ENCODE peak calls at places on chromosomes 5 and 9, in four cellular contexts. One of them, this sample, is unnamed.
A peak's percentile ranks its signal among the peaks of the same experiment; 100 is the strongest.

GRCh38 chr5:41809128-41809527 is 61.1 kb downstream of the OXCT1 start:
- DNase-seq in effector memory CD4-positive, alpha-beta T cell: no peak
- DNase-seq in AG10803: no peak
- DNase-seq in mesendoderm: no peak
- DNase-seq in this sample: no peak

GRCh38 chr5:104266161-104266560 is 703.6 kb upstream of the NUDT12 start:
- DNase-seq in effector memory CD4-positive, alpha-beta T cell: no peak
- DNase-seq in AG10803: no peak
- DNase-seq in mesendoderm: no peak
- DNase-seq in this sample: no peak

GRCh38 chr9:134641173-134641985 is at the start of gene COL5A1:
- DNase-seq in effector memory CD4-positive, alpha-beta T cell: peak; percentile 35
- DNase-seq in AG10803: peak; percentile 92
- DNase-seq in mesendoderm: peak; percentile 97
- DNase-seq in this sample: peak; percentile 97

GRCh38 chr9:90813011-90813410 is 11.4 kb downstream of the SYK start:
- DNase-seq in effector memory CD4-positive, alpha-beta T cell: no peak
- DNase-seq in AG10803: no peak
- DNase-seq in mesendoderm: no peak
- DNase-seq in this sample: no peak

GRCh38 chr5:65047948-65048690 is 279.4 kb downstream of the CWC27 start:
- DNase-seq in effector memory CD4-positive, alpha-beta T cell: no peak
- DNase-seq in AG10803: no peak
- DNase-seq in mesendoderm: no peak
- DNase-seq in this sample: no peak

GRCh38 chr9:137085918-137086530 is 761 bp upstream of the MAN1B1 start:
- DNase-seq in effector memory CD4-positive, alpha-beta T cell: no peak
- DNase-seq in AG10803: peak; percentile 48
- DNase-seq in mesendoderm: no peak
- DNase-seq in this sample: peak; percentile 74

GRCh38 chr5:175885813-175886212 is 14.4 kb downstream of the CPLX2 start:
- DNase-seq in effector memory CD4-positive, alpha-beta T cell: no peak
- DNase-seq in AG10803: no peak
- DNase-seq in mesendoderm: no peak
- DNase-seq in this sample: no peak

GRCh38 chr9:107214381-107214780 is 68.7 kb upstream of the RAD23B start:
- DNase-seq in effector memory CD4-positive, alpha-beta T cell: no peak
- DNase-seq in AG10803: no peak
- DNase-seq in mesendoderm: no peak
- DNase-seq in this sample: no peak

GRCh38 chr9:29437515-29437914 is 1864.2 kb upstream of the C9orf72 start:
- DNase-seq in effector memory CD4-positive, alpha-beta T cell: no peak
- DNase-seq in AG10803: no peak
- DNase-seq in mesendoderm: no peak
- DNase-seq in this sample: no peak

GRCh38 chr9:129640086-129640870 is 1.7 kb downstream of the ASB6 start:
- DNase-seq in effector memory CD4-positive, alpha-beta T cell: no peak
- DNase-seq in AG10803: no peak
- DNase-seq in mesendoderm: no peak
- DNase-seq in this sample: no peak

GRCh38 chr5:79227484-79227995 is 8.4 kb upstream of the JMY start:
- DNase-seq in effector memory CD4-positive, alpha-beta T cell: no peak
- DNase-seq in AG10803: no peak
- DNase-seq in mesendoderm: no peak
- DNase-seq in this sample: no peak

GRCh38 chr9:94867842-94868312 is 141.4 kb downstream of the AOPEP start:
- DNase-seq in effector memory CD4-positive, alpha-beta T cell: no peak
- DNase-seq in AG10803: peak; percentile 97
- DNase-seq in mesendoderm: no peak
- DNase-seq in this sample: no peak

GRCh38 chr5:116738270-116738947 is 163.8 kb upstream of the SEMA6A start:
- DNase-seq in effector memory CD4-positive, alpha-beta T cell: no peak
- DNase-seq in AG10803: no peak
- DNase-seq in mesendoderm: no peak
- DNase-seq in this sample: peak; percentile 59

GRCh38 chr5:180649297-180650039 is at the start of gene FLT4:
- DNase-seq in effector memory CD4-positive, alpha-beta T cell: no peak
- DNase-seq in AG10803: no peak
- DNase-seq in mesendoderm: no peak
- DNase-seq in this sample: peak; percentile 69

GRCh38 chr5:180328296-180329137 is 24.6 kb downstream of the GFPT2 start:
- DNase-seq in effector memory CD4-positive, alpha-beta T cell: peak; percentile 60
- DNase-seq in AG10803: peak; percentile 63
- DNase-seq in mesendoderm: peak; percentile 94
- DNase-seq in this sample: peak; percentile 96

GRCh38 chr5:55344392-55344992 is 36.7 kb downstream of the MTREX start:
- DNase-seq in effector memory CD4-positive, alpha-beta T cell: peak; percentile 13
- DNase-seq in AG10803: peak; percentile 65
- DNase-seq in mesendoderm: peak; percentile 65
- DNase-seq in this sample: peak; percentile 85

GRCh38 chr9:4207881-4208615 is 91.8 kb downstream of the GLIS3 start:
- DNase-seq in effector memory CD4-positive, alpha-beta T cell: no peak
- DNase-seq in AG10803: peak; percentile 79
- DNase-seq in mesendoderm: no peak
- DNase-seq in this sample: no peak

GRCh38 chr9:92525306-92525705 is 10.5 kb downstream of the ECM2 start:
- DNase-seq in effector memory CD4-positive, alpha-beta T cell: no peak
- DNase-seq in AG10803: peak; percentile 28
- DNase-seq in mesendoderm: no peak
- DNase-seq in this sample: no peak

GRCh38 chr5:14894748-14895147 is 23.2 kb upstream of the ANKH start:
- DNase-seq in effector memory CD4-positive, alpha-beta T cell: no peak
- DNase-seq in AG10803: no peak
- DNase-seq in mesendoderm: no peak
- DNase-seq in this sample: no peak

GRCh38 chr5:65817936-65818335 is 95.9 kb downstream of the NLN start:
- DNase-seq in effector memory CD4-positive, alpha-beta T cell: no peak
- DNase-seq in AG10803: no peak
- DNase-seq in mesendoderm: no peak
- DNase-seq in this sample: no peak

GRCh38 chr9:108535526-108535925 is 320.3 kb downstream of the ACTL7B start:
- DNase-seq in effector memory CD4-positive, alpha-beta T cell: no peak
- DNase-seq in AG10803: no peak
- DNase-seq in mesendoderm: peak; percentile 31
- DNase-seq in this sample: peak; percentile 66

GRCh38 chr5:132072070-132072469 is 1.5 kb upstream of the CSF2 start:
- DNase-seq in effector memory CD4-positive, alpha-beta T cell: no peak
- DNase-seq in AG10803: no peak
- DNase-seq in mesendoderm: no peak
- DNase-seq in this sample: no peak

GRCh38 chr5:132071338-132071707 is 2.3 kb upstream of the CSF2 start:
- DNase-seq in effector memory CD4-positive, alpha-beta T cell: no peak
- DNase-seq in AG10803: no peak
- DNase-seq in mesendoderm: no peak
- DNase-seq in this sample: no peak

GRCh38 chr5:132073231-132074013 is at the start of gene CSF2:
- DNase-seq in effector memory CD4-positive, alpha-beta T cell: no peak
- DNase-seq in AG10803: no peak
- DNase-seq in mesendoderm: no peak
- DNase-seq in this sample: no peak

GRCh38 chr5:132074091-132074771 is 642 bp downstream of the CSF2 start:
- DNase-seq in effector memory CD4-positive, alpha-beta T cell: no peak
- DNase-seq in AG10803: no peak
- DNase-seq in mesendoderm: no peak
- DNase-seq in this sample: no peak

DNA sequence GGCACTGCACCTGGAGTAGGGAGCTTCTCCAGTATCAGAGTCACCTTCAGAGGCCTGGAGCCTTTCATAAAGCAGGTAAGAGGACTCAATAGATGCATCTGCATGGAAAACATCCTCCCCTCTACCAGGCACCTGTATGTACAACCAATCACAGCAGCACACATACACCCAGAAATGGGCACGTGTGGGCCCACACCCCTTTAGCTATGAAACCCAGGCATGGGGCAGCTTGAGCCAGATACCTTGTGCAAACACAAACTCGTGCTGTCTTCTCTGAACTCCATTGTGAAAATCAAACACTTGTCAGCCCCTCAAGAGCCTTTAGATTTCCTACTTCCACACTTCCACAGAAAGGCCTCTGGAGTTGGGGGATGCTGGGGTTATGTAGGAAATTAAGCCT is 1.1 kb upstream of the CSF2 start:
- DNase-seq in effector memory CD4-positive, alpha-beta T cell: no peak
- DNase-seq in AG10803: no peak
- DNase-seq in mesendoderm: no peak
- DNase-seq in this sample: no peak
- H3K4me3 ChIP-seq in effector memory CD4-positive, alpha-beta T cell: no peak overlapping the region
- H3K4me3 ChIP-seq in AG10803: no peak overlapping the region
- H3K4me3 ChIP-seq in mesendoderm: no peak overlapping the region
- H3K4me3 ChIP-seq in this sample: no peak overlapping the region

GRCh38 chr5:159208508-159209437 is 580 bp downstream of the RNF145 start:
- DNase-seq in effector memory CD4-positive, alpha-beta T cell: no peak
- DNase-seq in AG10803: peak; percentile 48
- DNase-seq in mesendoderm: peak; percentile 86
- DNase-seq in this sample: peak; percentile 81

GRCh38 chr5:159210846-159211245 is 1.5 kb upstream of the RNF145 start:
- DNase-seq in effector memory CD4-positive, alpha-beta T cell: no peak
- DNase-seq in AG10803: no peak
- DNase-seq in mesendoderm: peak; percentile 14
- DNase-seq in this sample: no peak

GRCh38 chr5:159209438-159210305 is at the start of gene RNF145:
- DNase-seq in effector memory CD4-positive, alpha-beta T cell: peak; percentile 91
- DNase-seq in AG10803: peak; percentile 77
- DNase-seq in mesendoderm: peak; percentile 81
- DNase-seq in this sample: peak; percentile 87

GRCh38 chr5:159211712-159212111 is 2.4 kb upstream of the RNF145 start:
- DNase-seq in effector memory CD4-positive, alpha-beta T cell: no peak
- DNase-seq in AG10803: no peak
- DNase-seq in mesendoderm: no peak
- DNase-seq in this sample: no peak

GRCh38 chr5:159210306-159210722 is 961 bp upstream of the RNF145 start:
- DNase-seq in effector memory CD4-positive, alpha-beta T cell: no peak
- DNase-seq in AG10803: no peak
- DNase-seq in mesendoderm: peak; percentile 13
- DNase-seq in this sample: no peak
- H3K4me3 ChIP-seq in effector memory CD4-positive, alpha-beta T cell: peak overlapping the region; percentile 77
- H3K4me3 ChIP-seq in AG10803: no peak overlapping the region
- H3K4me3 ChIP-seq in mesendoderm: no peak overlapping the region
- H3K4me3 ChIP-seq in this sample: peak overlapping the region; percentile 98

DNA sequence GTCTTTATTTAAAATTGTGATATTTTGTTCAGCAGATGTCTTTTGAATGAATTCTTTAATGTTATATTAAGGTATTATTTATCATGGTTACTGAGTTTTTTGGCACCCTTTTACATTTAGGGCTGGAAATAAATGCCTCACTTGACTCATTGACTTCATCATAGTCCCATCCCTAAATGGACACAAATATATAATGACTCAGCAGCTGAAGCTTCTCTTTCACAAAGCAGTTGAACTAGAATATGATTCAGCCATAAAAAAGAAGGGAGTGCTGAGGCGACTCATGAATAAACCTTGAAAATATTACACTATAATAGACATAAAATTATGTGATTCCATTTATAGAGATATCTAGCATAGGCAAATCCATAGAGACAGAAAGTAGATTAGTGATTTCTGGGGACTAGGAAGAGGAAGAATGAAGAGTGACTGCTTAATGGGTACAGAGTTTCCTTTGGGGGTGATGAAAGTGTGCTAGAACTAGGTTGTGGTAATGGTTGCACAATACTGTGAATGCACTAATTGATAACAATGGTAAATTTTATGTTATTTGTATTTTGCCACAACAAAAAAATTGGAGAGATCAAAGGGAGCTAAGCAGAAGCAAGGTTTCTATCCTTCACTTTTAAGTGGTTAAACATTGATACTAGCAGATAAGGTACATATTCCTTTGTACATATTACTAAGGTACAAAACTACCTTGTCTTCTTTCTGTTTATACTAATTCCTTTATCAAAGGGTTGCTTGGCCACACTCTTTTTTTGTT is 449.6 kb downstream of the NTRK2 start:
- DNase-seq in effector memory CD4-positive, alpha-beta T cell: no peak
- DNase-seq in AG10803: no peak
- DNase-seq in mesendoderm: no peak
- DNase-seq in this sample: no peak
- H3K4me3 ChIP-seq in effector memory CD4-positive, alpha-beta T cell: no peak overlapping the region
- H3K4me3 ChIP-seq in AG10803: no peak overlapping the region
- H3K4me3 ChIP-seq in mesendoderm: no peak overlapping the region
- H3K4me3 ChIP-seq in this sample: no peak overlapping the region

GRCh38 chr9:111949919-111950318 is 53.3 kb downstream of the UGCG start:
- DNase-seq in effector memory CD4-positive, alpha-beta T cell: no peak
- DNase-seq in AG10803: peak; percentile 74
- DNase-seq in mesendoderm: no peak
- DNase-seq in this sample: no peak
- H3K4me3 ChIP-seq in effector memory CD4-positive, alpha-beta T cell: no peak overlapping the region
- H3K4me3 ChIP-seq in AG10803: no peak overlapping the region
- H3K4me3 ChIP-seq in mesendoderm: no peak overlapping the region
- H3K4me3 ChIP-seq in this sample: no peak overlapping the region

GRCh38 chr5:8580298-8580697 is 711.4 kb downstream of the MTRR start:
- DNase-seq in effector memory CD4-positive, alpha-beta T cell: no peak
- DNase-seq in AG10803: no peak
- DNase-seq in mesendoderm: no peak
- DNase-seq in this sample: no peak

GRCh38 chr5:8581047-8581446 is 712.1 kb downstream of the MTRR start:
- DNase-seq in effector memory CD4-positive, alpha-beta T cell: no peak
- DNase-seq in AG10803: no peak
- DNase-seq in mesendoderm: no peak
- DNase-seq in this sample: no peak

GRCh38 chr5:8570529-8570928 is 701.6 kb downstream of the MTRR start:
- DNase-seq in effector memory CD4-positive, alpha-beta T cell: no peak
- DNase-seq in AG10803: no peak
- DNase-seq in mesendoderm: no peak
- DNase-seq in this sample: no peak

GRCh38 chr5:8577792-8578191 is 708.8 kb downstream of the MTRR start:
- DNase-seq in effector memory CD4-positive, alpha-beta T cell: no peak
- DNase-seq in AG10803: no peak
- DNase-seq in mesendoderm: no peak
- DNase-seq in this sample: no peak

GRCh38 chr5:8576178-8576577 is 707.2 kb downstream of the MTRR start:
- DNase-seq in effector memory CD4-positive, alpha-beta T cell: no peak
- DNase-seq in AG10803: no peak
- DNase-seq in mesendoderm: no peak
- DNase-seq in this sample: no peak
- H3K4me3 ChIP-seq in effector memory CD4-positive, alpha-beta T cell: no peak overlapping the region
- H3K4me3 ChIP-seq in AG10803: no peak overlapping the region
- H3K4me3 ChIP-seq in mesendoderm: no peak overlapping the region
- H3K4me3 ChIP-seq in this sample: no peak overlapping the region